ENCODE peak calls at places on chromosomes 12 and 14, in ten cellular contexts. G is GM04504; O is head of caudate nucleus; Z is dermis microvascular lymphatic vessel endothelial cell; N is effector memory CD8-positive, alpha-beta T cell; C is T-helper 1 cell; E is AG20443; J is CD4-positive, alpha-beta T cell; P is amniotic stem cell; A is mucosa of descending colon. L is an unnamed sample.

GRCh38 chr12:59579616-59580015 is 16.2 kb upstream of the SLC16A7 start:
- DNase-seq in G (no peak), O (no peak), Z (no peak), N (no peak), C (no peak), E (no peak), J (no peak), P (no peak), A (no peak), L (no peak)

GRCh38 chr12:126890097-126890496 is 1376.9 kb upstream of the TMEM132C start:
- DNase-seq in G (no peak), O (no peak), Z (no peak), N (no peak), C (no peak), E (no peak), J (no peak), P (no peak), A (no peak), L (no peak)

GRCh38 chr14:102508774-102509743 is 517 bp downstream of the ANKRD9 start:
- DNase-seq in G (peak), O (no peak), Z (no peak), N (no peak), C (peak), E (peak), J (no peak), P (no peak), A (peak), L (no peak)

GRCh38 chr14:101237241-101237616 is 324.1 kb upstream of the DIO3 start:
- DNase-seq in G (no peak), O (no peak), Z (no peak), N (no peak), C (no peak), E (no peak), J (no peak), P (no peak), A (no peak), L (no peak)

GRCh38 chr12:96416033-96416790 is 16.0 kb upstream of the CDK17 start:
- DNase-seq in G (peak), O (no peak), Z (no peak), N (no peak), C (no peak), E (peak), J (no peak), P (no peak), A (no peak), L (peak)

GRCh38 chr14:71070169-71070568 is 162.9 kb downstream of the PCNX1 start:
- DNase-seq in G (no peak), O (no peak), Z (no peak), N (no peak), C (no peak), E (no peak), J (no peak), P (no peak), A (no peak), L (no peak)

GRCh38 chr12:106304001-106304421 is 1.5 kb downstream of the TCP11L2 start:
- DNase-seq in G (no peak), O (peak), Z (no peak), N (peak), C (no peak), E (no peak), J (no peak), P (no peak), A (no peak), L (no peak)

GRCh38 chr12:89949457-89950195 is 241.0 kb upstream of the ATP2B1 start:
- DNase-seq in G (peak), O (no peak), Z (peak), N (peak), C (peak), E (peak), J (peak), P (no peak), A (peak), L (no peak)

GRCh38 chr12:81727387-81727786 is 31.8 kb downstream of the PPFIA2 start:
- DNase-seq in G (no peak), O (no peak), Z (no peak), N (no peak), C (no peak), E (no peak), J (no peak), P (no peak), A (no peak), L (no peak)

GRCh38 chr12:53224268-53224896 is 7.6 kb downstream of the RARG start:
- DNase-seq in G (no peak), O (no peak), Z (no peak), N (no peak), C (no peak), E (no peak), J (no peak), P (no peak), A (peak), L (no peak)

GRCh38 chr12:120759591-120760348 is 34.1 kb downstream of the ACADS start:
- DNase-seq in G (no peak), O (no peak), Z (no peak), N (no peak), C (no peak), E (no peak), J (no peak), P (no peak), A (no peak), L (no peak)

GRCh38 chr12:116123511-116124258 is 153.8 kb downstream of the MED13L start:
- DNase-seq in G (no peak), O (peak), Z (peak), N (no peak), C (no peak), E (peak), J (no peak), P (no peak), A (peak), L (no peak)

GRCh38 chr12:81128930-81129554 is 51.2 kb downstream of the ACSS3 start:
- DNase-seq in G (peak), O (peak), Z (peak), N (no peak), C (no peak), E (peak), J (no peak), P (peak), A (peak), L (no peak)

GRCh38 chr12:65824314-65824563 is at the start of gene HMGA2:
- DNase-seq in G (peak), O (no peak), Z (no peak), N (no peak), C (no peak), E (peak), J (no peak), P (peak), A (no peak), L (no peak)

GRCh38 chr12:52198454-52199215 is 6.8 kb upstream of the KRT80 start:
- DNase-seq in G (no peak), O (no peak), Z (no peak), N (no peak), C (no peak), E (no peak), J (no peak), P (no peak), A (no peak), L (no peak)

GRCh38 chr12:71780207-71780822 is 25.7 kb downstream of the RAB21 start:
- DNase-seq in G (peak), O (peak), Z (peak), N (peak), C (peak), E (peak), J (peak), P (peak), A (peak), L (no peak)

GRCh38 chr12:59820594-59821011 is 224.8 kb downstream of the SLC16A7 start:
- DNase-seq in G (peak), O (no peak), Z (no peak), N (no peak), C (no peak), E (peak), J (no peak), P (no peak), A (no peak), L (peak)

GRCh38 chr12:113932411-113933196 is 33.5 kb downstream of the RBM19 start:
- DNase-seq in G (no peak), O (peak), Z (no peak), N (no peak), C (no peak), E (peak), J (no peak), P (no peak), A (no peak), L (no peak)

GRCh38 chr12:114703060-114703493 is 19.1 kb upstream of the TBX3 start:
- DNase-seq in G (no peak), O (no peak), Z (no peak), N (no peak), C (no peak), E (no peak), J (no peak), P (no peak), A (no peak), L (no peak)

GRCh38 chr12:10027311-10028099 is 3.0 kb upstream of the CLEC9A start:
- DNase-seq in G (peak), O (no peak), Z (no peak), N (no peak), C (no peak), E (peak), J (no peak), P (no peak), A (no peak), L (no peak)

GRCh38 chr12:41962171-41962572 is 182.5 kb downstream of the GXYLT1 start:
- DNase-seq in G (no peak), O (peak), Z (no peak), N (no peak), C (no peak), E (no peak), J (no peak), P (no peak), A (no peak), L (no peak)

GRCh38 chr12:74801625-74802024 is 264.0 kb downstream of the ATXN7L3B start:
- DNase-seq in G (no peak), O (no peak), Z (no peak), N (no peak), C (no peak), E (no peak), J (no peak), P (no peak), A (no peak), L (no peak)

GRCh38 chr14:23580948-23581281 is 2.3 kb upstream of the JPH4 start:
- DNase-seq in G (no peak), O (no peak), Z (no peak), N (no peak), C (no peak), E (no peak), J (no peak), P (no peak), A (no peak), L (no peak)

GRCh38 chr14:64293976-64294671 is at the start of gene ESR2:
- DNase-seq in G (no peak), O (no peak), Z (no peak), N (peak), C (peak), E (peak), J (no peak), P (peak), A (peak), L (no peak)

L was measured in AG04449.